ENCODE peak calls at places on chromosomes 2 and 18, in nine cellular contexts. I is IMR-90, A is PC-3, B is H9, L is astrocyte, W is colonic mucosa, Z is endothelial cell of umbilical vein, X is HCT116, G is SK-N-SH. P is an unnamed sample.

GRCh38 chr18:54209471-54210180 is 14.8 kb downstream of the MBD2 start:
- DNase-seq in X (no peak), L (no peak), B (no peak), A (no peak), G (no peak), Z (no peak), W (no peak), I (peak; percentile 15), P (no peak)

GRCh38 chr2:113831156-113831555 is 58.7 kb upstream of the ACTR3 start:
- DNase-seq in B (no peak), Z (no peak), I (peak; percentile 13), A (peak; percentile 79), L (peak; percentile 63), X (no peak), G (no peak), W (no peak), P (no peak)

GRCh38 chr2:140539506-140539905 is 1591.3 kb downstream of the LRP1B start:
- DNase-seq in X (no peak), B (no peak), Z (no peak), I (no peak), W (no peak), G (no peak), L (peak; percentile 1), A (no peak), P (no peak)

GRCh38 chr2:235807347-235807746 is 313.5 kb downstream of the AGAP1 start:
- DNase-seq in W (no peak), B (peak; percentile 82), I (no peak), G (no peak), X (no peak), Z (no peak), L (no peak), A (no peak), P (no peak)

GRCh38 chr18:61942072-61942471 is 49.3 kb upstream of the RNF152 start:
- DNase-seq in G (no peak), X (no peak), B (no peak), Z (no peak), A (no peak), L (no peak), W (no peak), I (no peak), P (no peak)

GRCh38 chr2:73851274-73851673 is 22.5 kb downstream of the STAMBP start:
- DNase-seq in G (no peak), A (peak; percentile 42), Z (no peak), L (no peak), X (peak; percentile 33), I (no peak), B (no peak), W (peak; percentile 45), P (no peak)

GRCh38 chr2:203787954-203788353 is 79.6 kb upstream of the CTLA4 start:
- DNase-seq in W (no peak), L (no peak), G (no peak), A (no peak), I (no peak), B (no peak), Z (no peak), X (no peak), P (no peak)

GRCh38 chr2:67309281-67309680 is 87.9 kb upstream of the ETAA1 start:
- DNase-seq in W (no peak), A (peak; percentile 75), G (no peak), L (no peak), Z (no peak), I (peak; percentile 54), X (no peak), B (no peak), P (no peak)

GRCh38 chr2:43106767-43107527 is 119.5 kb downstream of the ZFP36L2 start:
- DNase-seq in W (no peak), A (no peak), B (no peak), Z (no peak), L (no peak), G (no peak), I (no peak), X (no peak), P (no peak)

GRCh38 chr2:40098786-40099470 is 319.9 kb upstream of the THUMPD2 start:
- DNase-seq in X (no peak), I (peak; percentile 76), L (peak; percentile 80), Z (no peak), W (no peak), G (no peak), A (peak; percentile 75), B (no peak), P (no peak)

GRCh38 chr2:33131820-33132219 is 185.1 kb downstream of the LTBP1 start:
- DNase-seq in A (no peak), B (no peak), I (no peak), G (no peak), L (no peak), Z (no peak), X (no peak), W (no peak), P (no peak)

GRCh38 chr2:25039126-25039525 is 2.8 kb upstream of the EFR3B start:
- DNase-seq in Z (no peak), X (no peak), L (no peak), W (no peak), A (no peak), G (no peak), I (no peak), B (no peak), P (no peak)

GRCh38 chr2:25042321-25043240 is 705 bp downstream of the EFR3B start:
- DNase-seq in A (peak; percentile 17), W (peak; percentile 36), B (peak; percentile 38), I (peak; percentile 10), L (peak; percentile 21), Z (peak; percentile 26), X (no peak), G (peak; percentile 80), P (peak; percentile 83)

GRCh38 chr2:25043241-25043867 is 1.5 kb downstream of the EFR3B start:
- DNase-seq in Z (peak; percentile 37), W (no peak), A (peak; percentile 69), G (peak; percentile 48), I (peak; percentile 89), X (no peak), L (peak; percentile 87), B (peak; percentile 52), P (no peak)

GRCh38 chr2:25041928-25042320 is at the start of gene EFR3B:
- DNase-seq in A (peak; percentile 93), G (peak; percentile 100), W (peak; percentile 93), X (peak; percentile 68), I (peak; percentile 90), B (peak; percentile 96), L (peak; percentile 83), Z (peak; percentile 94), P (peak; percentile 98)

GRCh38 chr2:25041307-25041927 is 459 bp upstream of the EFR3B start:
- DNase-seq in A (peak; percentile 79), X (peak; percentile 50), L (no peak), G (peak; percentile 85), B (peak; percentile 89), Z (peak; percentile 22), W (peak; percentile 73), I (peak; percentile 32), P (peak; percentile 88)
- TF ChIP-seq CTCF in A (peak; percentile 53), X (peak; percentile 20), L (peak; percentile 24), G (peak; percentile 53), B (peak; percentile 59), Z (peak; percentile 27), W (no peak), I (peak; percentile 30), P (peak; percentile 21)

DNA sequence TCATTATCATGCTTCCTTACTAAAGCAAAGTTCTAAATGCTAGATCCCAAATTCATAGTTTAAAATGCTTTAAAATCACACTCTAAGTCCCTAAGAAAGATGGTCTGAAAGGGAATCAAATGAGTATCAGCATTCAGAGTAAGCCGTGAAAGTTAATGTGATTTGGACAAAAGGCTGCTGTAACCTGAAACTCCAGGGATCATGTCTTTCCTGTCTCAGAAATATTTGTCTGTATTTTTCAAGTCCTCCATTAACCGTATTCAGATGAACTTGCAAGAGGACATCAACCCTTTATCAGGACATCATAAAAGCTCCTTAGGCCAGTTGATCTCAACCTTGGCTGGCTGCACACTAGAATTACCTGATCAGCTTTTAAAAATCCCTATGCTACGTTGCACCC is 324.3 kb upstream of the PKDCC start:
- DNase-seq in G (no peak), B (no peak), W (no peak), X (no peak), L (no peak), A (no peak), Z (no peak), I (no peak), P (no peak)
- H3K27ac ChIP-seq in G (no peak overlapping the region), B (no peak overlapping the region), W (no peak overlapping the region), X (no peak overlapping the region), L (no peak overlapping the region), A (no peak overlapping the region), Z (no peak overlapping the region), I (no peak overlapping the region), P (no peak overlapping the region)

GRCh38 chr2:85578243-85579180 is 1.1 kb downstream of the VAMP8 start:
- DNase-seq in G (no peak), L (no peak), X (no peak), A (no peak), W (peak; percentile 61), B (peak; percentile 50), Z (no peak), I (no peak), P (peak; percentile 85)
- H3K9ac ChIP-seq in G (no peak overlapping the region), L (no peak overlapping the region), X (peak overlapping the region; percentile 65), A (peak overlapping the region; percentile 69), W (peak overlapping the region; percentile 70), B (no peak overlapping the region), Z (no peak overlapping the region), I (peak overlapping the region; percentile 13), P (peak overlapping the region; percentile 73)

DNA sequence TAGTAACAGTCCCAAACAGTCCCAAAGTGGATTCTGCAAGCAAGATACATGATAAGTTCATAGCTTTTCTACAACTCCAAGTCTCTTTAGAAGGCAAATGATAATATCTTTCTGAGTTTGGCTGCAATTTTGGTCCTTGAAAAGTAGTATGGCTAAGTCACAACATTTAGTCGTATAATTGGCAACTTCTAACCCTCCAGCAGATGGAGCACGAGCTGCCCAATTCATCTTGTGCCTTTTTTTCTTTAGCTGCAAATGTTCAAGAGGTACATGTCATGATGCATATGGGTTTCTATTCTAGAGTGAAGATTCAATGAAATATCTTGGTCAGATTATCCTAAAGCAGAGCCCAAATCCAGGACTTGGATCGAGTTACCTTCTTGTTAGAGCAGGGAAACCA is 127.0 kb upstream of the KLHL14 start:
- DNase-seq in X (no peak), Z (peak; percentile 31), A (peak; percentile 3), G (no peak), I (peak; percentile 4), B (no peak), W (no peak), L (no peak), P (no peak)
- TF ChIP-seq CTCF in X (no peak), Z (no peak), A (no peak), G (peak; percentile 31), I (no peak), B (no peak), W (no peak), L (peak; percentile 8), P (no peak)

GRCh38 chr2:239303711-239304532 is 96.9 kb downstream of the HDAC4 start:
- DNase-seq in W (no peak), L (no peak), X (no peak), G (no peak), A (no peak), Z (no peak), I (no peak), B (no peak), P (peak; percentile 65)
- H3K27ac ChIP-seq in W (peak overlapping the region; percentile 10), L (no peak overlapping the region), X (no peak overlapping the region), G (no peak overlapping the region), A (no peak overlapping the region), Z (no peak overlapping the region), I (no peak overlapping the region), B (no peak overlapping the region), P (no peak overlapping the region)

P was measured in kidney.